ENCODE peak calls at places on chromosomes 3 and 15, in ten cellular contexts. T, J, W, K, V, A, U, R, F and I are unnamed samples.

GRCh38 chr15:74642724-74643367 is 27.2 kb downstream of the CLK3 start:
- DNase-seq in T (no peak), J (peak; percentile 67), W (no peak), K (peak; percentile 74), V (no peak), A (no peak), U (no peak), R (no peak), F (no peak), I (no peak)

GRCh38 chr3:48294611-48295263 is 38.7 kb downstream of the SPINK8 start:
- DNase-seq in T (no peak), J (no peak), W (no peak), K (no peak), V (no peak), A (no peak), U (no peak), R (no peak), F (no peak), I (no peak)

GRCh38 chr3:58231666-58232065 is 5.9 kb upstream of the ABHD6 start:
- DNase-seq in T (no peak), J (peak; percentile 36), W (no peak), K (no peak), V (no peak), A (no peak), U (no peak), R (no peak), F (no peak), I (no peak)

GRCh38 chr3:131048030-131048429 is 21.4 kb downstream of the NEK11 start:
- DNase-seq in T (no peak), J (no peak), W (no peak), K (no peak), V (no peak), A (no peak), U (no peak), R (no peak), F (no peak), I (no peak)

GRCh38 chr3:186452517-186452916 is 90.5 kb upstream of the DGKG start:
- DNase-seq in T (peak; percentile 95), J (no peak), W (peak; percentile 61), K (no peak), V (no peak), A (no peak), U (no peak), R (no peak), F (no peak), I (no peak)

GRCh38 chr3:16309558-16309957 is 44.5 kb downstream of the OXNAD1 start:
- DNase-seq in T (peak; percentile 87), J (peak; percentile 52), W (no peak), K (no peak), V (peak; percentile 63), A (no peak), U (no peak), R (no peak), F (no peak), I (no peak)

GRCh38 chr3:192122832-192123594 is 604.3 kb downstream of the FGF12 start:
- DNase-seq in T (no peak), J (no peak), W (no peak), K (no peak), V (no peak), A (no peak), U (no peak), R (no peak), F (no peak), I (no peak)

GRCh38 chr3:30970183-30970582 is 75.7 kb upstream of the GADL1 start:
- DNase-seq in T (peak; percentile 19), J (peak; percentile 25), W (no peak), K (no peak), V (no peak), A (no peak), U (no peak), R (no peak), F (no peak), I (no peak)

GRCh38 chr3:87167634-87168456 is 59.3 kb upstream of the CHMP2B start:
- DNase-seq in T (peak; percentile 56), J (peak; percentile 61), W (peak; percentile 10), K (no peak), V (peak; percentile 27), A (peak; percentile 16), U (no peak), R (peak; percentile 4), F (peak; percentile 67), I (no peak)

GRCh38 chr15:78663703-78664102 is 22.7 kb upstream of the CHRNB4 start:
- DNase-seq in T (no peak), J (no peak), W (no peak), K (no peak), V (no peak), A (no peak), U (no peak), R (no peak), F (no peak), I (no peak)

GRCh38 chr3:142418926-142419592 is 28.8 kb downstream of the XRN1 start:
- DNase-seq in T (no peak), J (peak; percentile 1), W (no peak), K (no peak), V (no peak), A (no peak), U (no peak), R (no peak), F (no peak), I (no peak)

GRCh38 chr15:48644498-48644826 is 1.0 kb downstream of the FBN1 start:
- DNase-seq in T (no peak), J (peak; percentile 54), W (no peak), K (peak; percentile 64), V (no peak), A (peak; percentile 23), U (no peak), R (peak; percentile 53), F (no peak), I (no peak)

GRCh38 chr3:100102757-100103156 is 11.5 kb downstream of the FILIP1L start:
- DNase-seq in T (no peak), J (no peak), W (no peak), K (no peak), V (no peak), A (no peak), U (no peak), R (no peak), F (no peak), I (no peak)

GRCh38 chr15:101773496-101774100 is 29.7 kb upstream of the OR4F6 start:
- DNase-seq in T (no peak), J (peak; percentile 4), W (no peak), K (no peak), V (no peak), A (no peak), U (no peak), R (no peak), F (no peak), I (no peak)

GRCh38 chr15:77907824-77908751 is 169.4 kb downstream of the TBC1D2B start:
- DNase-seq in T (peak; percentile 69), J (peak; percentile 71), W (no peak), K (peak; percentile 68), V (peak; percentile 71), A (no peak), U (no peak), R (no peak), F (no peak), I (no peak)

GRCh38 chr3:182111967-182112366 is 400.2 kb downstream of the SOX2 start:
- DNase-seq in T (no peak), J (no peak), W (no peak), K (no peak), V (no peak), A (no peak), U (no peak), R (no peak), F (no peak), I (no peak)